ENCODE peak calls at places on chromosomes 5 and 9, in five cellular contexts. V is CD8-positive, alpha-beta T cell; O is activated T-cell treated with anti-CD3 and anti-CD28 coated beads, Interleukin-2, amount 50 U/mL, for 4 hours; F is activated CD8-positive, alpha-beta T cell treated with anti-CD3 and anti-CD28 coated beads, Interleukin-2, amount 10 ng/mL, durations not matched to agents 7 days and 5 days; R is fibroblast of mammary gland. J is an unnamed sample.
A peak's percentile ranks its signal among the peaks of the same experiment; 100 is the strongest.

GRCh38 chr5:159175547-159175946 is 33.8 kb downstream of the RNF145 start:
- DNase-seq in V (no peak), O (no peak), F (no peak), R (peak; percentile 35), J (no peak)

GRCh38 chr5:135138116-135138850 is 104.3 kb upstream of the PITX1 start:
- DNase-seq in V (no peak), O (no peak), F (no peak), R (no peak), J (no peak)

GRCh38 chr5:85320495-85320894 is 935.8 kb upstream of the EDIL3 start:
- DNase-seq in V (no peak), O (no peak), F (no peak), R (no peak), J (no peak)

GRCh38 chr5:98110270-98110669 is 663.2 kb upstream of the RGMB start:
- DNase-seq in V (no peak), O (no peak), F (no peak), R (peak; percentile 90), J (no peak)

GRCh38 chr5:169442354-169443248 is 141.0 kb upstream of the SPDL1 start:
- DNase-seq in V (no peak), O (no peak), F (no peak), R (peak; percentile 63), J (no peak)

GRCh38 chr9:88425538-88425950 is 37.3 kb downstream of the SPIN1 start:
- DNase-seq in V (no peak), O (no peak), F (no peak), R (peak; percentile 37), J (no peak)

GRCh38 chr9:85166808-85167545 is 497.4 kb downstream of the NTRK2 start:
- DNase-seq in V (no peak), O (no peak), F (no peak), R (no peak), J (no peak)

GRCh38 chr9:104923740-104924139 is 4.2 kb downstream of the ABCA1 start:
- DNase-seq in V (no peak), O (no peak), F (no peak), R (no peak), J (no peak)

GRCh38 chr5:95347516-95348140 is 43.5 kb upstream of the FAM81B start:
- DNase-seq in V (no peak), O (no peak), F (no peak), R (no peak), J (no peak)

GRCh38 chr9:4774209-4774608 is 18.5 kb upstream of the RCL1 start:
- DNase-seq in V (no peak), O (no peak), F (no peak), R (peak; percentile 94), J (no peak)

GRCh38 chr5:2465383-2465782 is 286.1 kb downstream of the IRX2 start:
- DNase-seq in V (no peak), O (no peak), F (no peak), R (no peak), J (no peak)

GRCh38 chr5:142293486-142293885 is 31.3 kb downstream of the SPRY4 start:
- DNase-seq in V (no peak), O (no peak), F (no peak), R (peak; percentile 57), J (no peak)

GRCh38 chr5:68519135-68519534 is 303.6 kb downstream of the PIK3R1 start:
- DNase-seq in V (no peak), O (no peak), F (no peak), R (no peak), J (no peak)

GRCh38 chr9:137025120-137025966 is 2.7 kb downstream of the ABCA2 start:
- DNase-seq in V (peak; percentile 49), O (no peak), F (no peak), R (no peak), J (peak; percentile 56)

GRCh38 chr5:141605523-141606277 is 13.1 kb downstream of the DIAPH1 start:
- DNase-seq in V (peak; percentile 72), O (peak; percentile 57), F (peak; percentile 90), R (peak; percentile 68), J (no peak)

GRCh38 chr5:59562756-59563389 is 330.7 kb downstream of the PDE4D start:
- DNase-seq in V (peak; percentile 5), O (peak; percentile 4), F (peak; percentile 22), R (peak; percentile 23), J (no peak)

GRCh38 chr9:135152608-135153337 is 65.3 kb downstream of the OLFM1 start:
- DNase-seq in V (no peak), O (no peak), F (no peak), R (no peak), J (no peak)

GRCh38 chr5:14879985-14880589 is 8.5 kb upstream of the ANKH start:
- DNase-seq in V (no peak), O (no peak), F (no peak), R (peak; percentile 39), J (no peak)

GRCh38 chr5:99644822-99645221 is 716.0 kb upstream of the CHD1 start:
- DNase-seq in V (no peak), O (no peak), F (no peak), R (no peak), J (no peak)

GRCh38 chr5:111308951-111309350 is 84.8 kb downstream of the CAMK4 start:
- DNase-seq in V (no peak), O (no peak), F (no peak), R (no peak), J (no peak)

GRCh38 chr5:154642499-154643245 is 112.5 kb upstream of the LARP1 start:
- DNase-seq in V (no peak), O (no peak), F (no peak), R (peak; percentile 56), J (no peak)

GRCh38 chr5:178213748-178214151 is 9.4 kb downstream of the HNRNPAB start:
- DNase-seq in V (no peak), O (no peak), F (peak; percentile 21), R (no peak), J (no peak)

GRCh38 chr9:110538621-110539020 is 40.9 kb downstream of the SVEP1 start:
- DNase-seq in V (no peak), O (no peak), F (no peak), R (peak; percentile 31), J (no peak)

GRCh38 chr9:133792721-133793470 is 54.7 kb upstream of the SARDH start:
- DNase-seq in V (peak; percentile 54), O (peak; percentile 34), F (peak; percentile 60), R (peak; percentile 66), J (peak; percentile 94)

GRCh38 chr5:68744196-68744595 is 349.6 kb upstream of the SLC30A5 start:
- DNase-seq in V (no peak), O (no peak), F (no peak), R (no peak), J (no peak)

GRCh38 chr9:129826344-129826743 is 2.4 kb upstream of the TOR1A start:
- DNase-seq in V (no peak), O (no peak), F (no peak), R (peak; percentile 32), J (no peak)

GRCh38 chr5:132210944-132211343 is 16.7 kb downstream of the P4HA2 start:
- DNase-seq in V (no peak), O (no peak), F (no peak), R (no peak), J (no peak)

GRCh38 chr5:17794201-17794600 is 159.9 kb downstream of the TAF11L14 start:
- DNase-seq in V (no peak), O (no peak), F (no peak), R (no peak), J (no peak)

GRCh38 chr5:170554566-170555267 is 50.9 kb downstream of the KCNIP1 start:
- DNase-seq in V (no peak), O (no peak), F (no peak), R (no peak), J (no peak)

GRCh38 chr9:38059233-38059936 is 9.6 kb downstream of the SHB start:
- DNase-seq in V (no peak), O (no peak), F (no peak), R (peak; percentile 50), J (no peak)

GRCh38 chr5:116651653-116652052 is 77.0 kb upstream of the SEMA6A start:
- DNase-seq in V (no peak), O (no peak), F (no peak), R (no peak), J (no peak)

GRCh38 chr5:36369092-36369737 is 67.5 kb upstream of the RANBP3L start:
- DNase-seq in V (no peak), O (no peak), F (no peak), R (peak; percentile 65), J (no peak)

J was measured in frontal cortex.